ENCODE peak calls at places on chromosomes 2 and 18, in eight cellular contexts. X is HepG2, T is uterus, Y is adrenal gland, U is testis, G is HCT116, J is IMR-90, F is spleen. A is an unnamed sample.

GRCh38 chr18:63402246-63403164 is 19.8 kb downstream of the VPS4B start:
- DNase-seq in J (no peak), Y (no peak), X (no peak), U (no peak), F (no peak), T (no peak), G (no peak), A (no peak)

GRCh38 chr2:174473796-174474195 is 13.0 kb downstream of the GPR155 start:
- DNase-seq in U (no peak), J (no peak), Y (no peak), X (no peak), F (no peak), T (no peak), G (no peak), A (no peak)

GRCh38 chr2:190318931-190319556 is 582 bp downstream of the HIBCH start:
- DNase-seq in T (no peak), Y (peak; percentile 18), X (no peak), F (no peak), G (no peak), U (peak; percentile 39), J (peak; percentile 12), A (peak; percentile 35)

GRCh38 chr2:20164061-20164733 is 60.7 kb downstream of the SDC1 start:
- DNase-seq in U (no peak), T (no peak), F (no peak), X (no peak), Y (no peak), J (no peak), G (no peak), A (no peak)

GRCh38 chr2:106517329-106517728 is 30.2 kb downstream of the CD8B2 start:
- DNase-seq in G (no peak), X (no peak), J (no peak), T (no peak), Y (no peak), F (no peak), U (no peak), A (no peak)

GRCh38 chr2:81714817-81715216 is 1410.3 kb upstream of the LRRTM1 start:
- DNase-seq in J (peak; percentile 3), F (no peak), T (no peak), X (no peak), G (no peak), Y (no peak), U (no peak), A (no peak)

GRCh38 chr2:26922638-26923466 is 47.6 kb upstream of the MAPRE3 start:
- DNase-seq in Y (peak; percentile 76), J (peak; percentile 6), F (peak; percentile 78), X (peak; percentile 69), T (peak; percentile 55), U (peak; percentile 64), G (peak; percentile 47), A (no peak)

GRCh38 chr2:240400319-240401161 is 34.9 kb upstream of the GPC1 start:
- DNase-seq in X (no peak), Y (no peak), T (peak; percentile 9), J (no peak), F (peak; percentile 66), U (peak; percentile 10), G (no peak), A (peak; percentile 38)

GRCh38 chr2:69833752-69834151 is 4.3 kb downstream of the GMCL1 start:
- DNase-seq in G (no peak), F (no peak), J (no peak), X (no peak), T (no peak), Y (no peak), U (no peak), A (no peak)

DNA sequence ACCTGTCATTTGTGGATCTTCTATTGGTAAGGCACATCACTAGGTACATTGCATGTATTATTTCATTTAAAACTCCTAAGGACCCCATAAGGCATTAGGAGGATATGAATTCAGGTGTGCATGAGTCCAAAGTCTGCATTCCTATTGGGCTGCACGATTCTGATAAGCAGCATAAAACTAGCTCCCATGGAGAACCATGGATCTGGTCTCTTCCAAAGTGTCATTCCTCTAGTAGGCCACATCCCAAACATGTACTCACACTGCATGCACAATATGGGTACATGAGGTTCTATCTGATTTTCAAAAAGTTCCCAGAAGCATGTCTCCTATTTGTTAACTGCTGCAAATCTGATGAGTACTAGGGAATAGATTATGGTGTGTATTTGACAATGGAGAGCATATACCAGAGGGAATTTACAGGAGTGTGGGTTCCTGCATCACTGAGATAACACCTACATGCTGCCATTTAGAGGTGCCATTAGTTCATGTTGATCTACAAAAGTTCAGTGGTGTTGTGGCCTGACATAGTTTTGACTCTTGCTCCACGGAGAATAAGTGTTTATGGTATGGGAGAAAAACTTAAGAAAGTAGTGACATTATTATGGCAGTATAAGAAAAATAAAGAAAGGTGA is 11.3 kb downstream of the CYTIP start:
- DNase-seq in F (no peak), J (no peak), U (no peak), G (no peak), T (no peak), Y (no peak), X (no peak), A (no peak)
- H3K4me1 ChIP-seq in F (peaks cover 74% of the 10 kb centered on the region), J (no peaks in the 10 kb centered on the region), U (peaks cover 13% of the 10 kb centered on the region), G (no peaks in the 10 kb centered on the region), T (no peaks in the 10 kb centered on the region), Y (no peaks in the 10 kb centered on the region), X (no peaks in the 10 kb centered on the region), A (no peaks in the 10 kb centered on the region)

GRCh38 chr2:71465356-71465755 is 12.0 kb downstream of the DYSF start:
- DNase-seq in Y (no peak), F (no peak), U (no peak), J (no peak), X (no peak), T (no peak), G (no peak), A (no peak)

GRCh38 chr2:71465961-71466300 is 12.6 kb downstream of the DYSF start:
- DNase-seq in T (no peak), X (no peak), Y (no peak), G (no peak), U (no peak), F (no peak), J (no peak), A (no peak)

GRCh38 chr2:71468279-71469015 is 15.1 kb downstream of the DYSF start:
- DNase-seq in G (no peak), Y (no peak), J (no peak), X (no peak), F (no peak), U (no peak), T (no peak), A (no peak)

GRCh38 chr2:71467180-71467815 is 13.9 kb downstream of the DYSF start:
- DNase-seq in X (no peak), T (no peak), Y (no peak), F (no peak), J (no peak), U (no peak), G (no peak), A (no peak)

GRCh38 chr2:71466301-71467179 is 13.2 kb downstream of the DYSF start:
- DNase-seq in X (no peak), Y (peak; percentile 39), J (no peak), G (no peak), F (peak; percentile 86), U (no peak), T (no peak), A (no peak)
- TF ChIP-seq POLR2A in X (no peak), Y (no peak), J (no peak), G (no peak), F (no peak), U (no peak), T (no peak), A (no peak)

GRCh38 chr2:226142452-226142851 is 657.2 kb downstream of the IRS1 start:
- DNase-seq in J (no peak), G (no peak), X (no peak), Y (no peak), U (no peak), T (no peak), F (no peak), A (no peak)
- H3K4me1 ChIP-seq in J (peaks cover 4% of the 10 kb centered on the region), G (peaks cover 40% of the 10 kb centered on the region), X (peaks cover 53% of the 10 kb centered on the region), Y (no peaks in the 10 kb centered on the region), U (no peaks in the 10 kb centered on the region), T (no peaks in the 10 kb centered on the region), F (peaks cover 1% of the 10 kb centered on the region), A (no peaks in the 10 kb centered on the region)

GRCh38 chr18:3245185-3245564 is 2.4 kb upstream of the MYL12A start:
- DNase-seq in J (no peak), G (no peak), F (no peak), T (no peak), U (no peak), Y (no peak), X (no peak), A (no peak)

GRCh38 chr18:3248062-3248669 is 565 bp downstream of the MYL12A start:
- DNase-seq in G (no peak), X (no peak), Y (peak; percentile 52), F (no peak), J (peak; percentile 59), T (no peak), U (peak; percentile 44), A (no peak)

GRCh38 chr18:3247243-3248061 is at the start of gene MYL12A:
- DNase-seq in F (peak; percentile 99), J (peak; percentile 98), X (peak; percentile 96), Y (peak; percentile 98), G (peak; percentile 98), T (peak; percentile 97), U (peak; percentile 98), A (peak; percentile 95)

GRCh38 chr18:3246636-3247242 is 862 bp upstream of the MYL12A start:
- DNase-seq in T (peak; percentile 28), X (no peak), F (peak; percentile 80), G (no peak), U (peak; percentile 69), Y (peak; percentile 56), J (no peak), A (peak; percentile 58)

GRCh38 chr18:3245853-3246635 is 1.6 kb upstream of the MYL12A start:
- DNase-seq in G (peak; percentile 75), X (peak; percentile 81), Y (peak; percentile 91), F (peak; percentile 98), J (peak; percentile 82), U (peak; percentile 95), T (peak; percentile 86), A (peak; percentile 91)
- TF ChIP-seq POLR2A in G (no peak), X (no peak), Y (no peak), F (no peak), J (peak; percentile 45), U (no peak), T (peak; percentile 27), A (no peak)